ENCODE peak calls at places on chromosome 18, in four cellular contexts. One of them, this sample, is unnamed.

GRCh38 chr18:3579701-3580100 is 129.7 kb downstream of the TGIF1 start:
- DNase-seq in HepG2: no peak
- DNase-seq in K562: no peak
- DNase-seq in SK-N-SH: no peak
- DNase-seq in this sample: no peak

GRCh38 chr18:35577045-35577848 is 4.3 kb upstream of the GALNT1 start:
- DNase-seq in K562: no peak
- DNase-seq in SK-N-SH: no peak
- DNase-seq in HepG2: no peak
- DNase-seq in this sample: no peak

GRCh38 chr18:11309172-11309571 is 159.8 kb upstream of the PIEZO2 start:
- DNase-seq in K562: no peak
- DNase-seq in HepG2: peak
- DNase-seq in SK-N-SH: no peak
- DNase-seq in this sample: no peak

GRCh38 chr18:42030586-42031182 is 75.7 kb downstream of the PIK3C3 start:
- DNase-seq in SK-N-SH: peak
- DNase-seq in HepG2: peak
- DNase-seq in K562: no peak
- DNase-seq in this sample: peak

GRCh38 chr18:49764032-49764431 is 49.3 kb downstream of the ACAA2 start:
- DNase-seq in HepG2: no peak
- DNase-seq in SK-N-SH: no peak
- DNase-seq in K562: no peak
- DNase-seq in this sample: no peak

GRCh38 chr18:48157956-48158355 is 227.5 kb upstream of the SMAD2 start:
- DNase-seq in K562: no peak
- DNase-seq in SK-N-SH: no peak
- DNase-seq in HepG2: no peak
- DNase-seq in this sample: no peak

GRCh38 chr18:36532394-36532793 is 234.9 kb downstream of the FHOD3 start:
- DNase-seq in HepG2: no peak
- DNase-seq in K562: no peak
- DNase-seq in SK-N-SH: no peak
- DNase-seq in this sample: no peak

GRCh38 chr18:12373032-12373770 is 3.8 kb downstream of the AFG3L2 start:
- DNase-seq in K562: no peak
- DNase-seq in HepG2: no peak
- DNase-seq in SK-N-SH: no peak
- DNase-seq in this sample: no peak

GRCh38 chr18:35936951-35937350 is 35.5 kb upstream of the RMP24 start:
- DNase-seq in SK-N-SH: no peak
- DNase-seq in K562: no peak
- DNase-seq in HepG2: no peak
- DNase-seq in this sample: no peak

GRCh38 chr18:65606551-65607130 is 144.2 kb upstream of the CDH7 start:
- DNase-seq in SK-N-SH: no peak
- DNase-seq in K562: no peak
- DNase-seq in HepG2: no peak
- DNase-seq in this sample: no peak

GRCh38 chr18:62487161-62487560 is 35.7 kb upstream of the ZCCHC2 start:
- DNase-seq in HepG2: no peak
- DNase-seq in SK-N-SH: no peak
- DNase-seq in K562: no peak
- DNase-seq in this sample: no peak

GRCh38 chr18:63511285-63511684 is 30.9 kb upstream of the SERPINB12 start:
- DNase-seq in HepG2: peak
- DNase-seq in SK-N-SH: peak
- DNase-seq in K562: no peak
- DNase-seq in this sample: peak

GRCh38 chr18:49907346-49907929 is 94.1 kb upstream of the ACAA2 start:
- DNase-seq in SK-N-SH: no peak
- DNase-seq in K562: no peak
- DNase-seq in HepG2: peak
- DNase-seq in this sample: no peak

GRCh38 chr18:75269140-75269676 is 58.6 kb downstream of the TSHZ1 start:
- DNase-seq in HepG2: no peak
- DNase-seq in SK-N-SH: no peak
- DNase-seq in K562: no peak
- DNase-seq in this sample: no peak

GRCh38 chr18:25109484-25109883 is 242.5 kb downstream of the ZNF521 start:
- DNase-seq in K562: no peak
- DNase-seq in HepG2: no peak
- DNase-seq in SK-N-SH: no peak
- DNase-seq in this sample: no peak

GRCh38 chr18:56200381-56200831 is 438.0 kb downstream of the TXNL1 start:
- DNase-seq in HepG2: no peak
- DNase-seq in K562: no peak
- DNase-seq in SK-N-SH: no peak
- DNase-seq in this sample: no peak

GRCh38 chr18:41073372-41073954 is 881.6 kb upstream of the PIK3C3 start:
- DNase-seq in HepG2: no peak
- DNase-seq in K562: no peak
- DNase-seq in SK-N-SH: no peak
- DNase-seq in this sample: no peak

GRCh38 chr18:42192251-42193248 is 237.5 kb downstream of the PIK3C3 start:
- DNase-seq in HepG2: peak
- DNase-seq in SK-N-SH: peak
- DNase-seq in K562: no peak
- DNase-seq in this sample: no peak

GRCh38 chr18:62409821-62410220 is 84.7 kb downstream of the TNFRSF11A start:
- DNase-seq in K562: no peak
- DNase-seq in SK-N-SH: no peak
- DNase-seq in HepG2: no peak
- DNase-seq in this sample: no peak

GRCh38 chr18:8626414-8627106 is 17.3 kb downstream of the RAB12 start:
- DNase-seq in K562: no peak
- DNase-seq in SK-N-SH: no peak
- DNase-seq in HepG2: peak
- DNase-seq in this sample: no peak

GRCh38 chr18:11676867-11677266 is 12.2 kb upstream of the GNAL start:
- DNase-seq in SK-N-SH: no peak
- DNase-seq in HepG2: no peak
- DNase-seq in K562: peak
- DNase-seq in this sample: no peak

GRCh38 chr18:58998421-58999203 is 133.9 kb downstream of the ZNF532 start:
- DNase-seq in HepG2: no peak
- DNase-seq in SK-N-SH: no peak
- DNase-seq in K562: no peak
- DNase-seq in this sample: no peak

GRCh38 chr18:56315363-56315762 is 323.0 kb downstream of the TXNL1 start:
- DNase-seq in HepG2: no peak
- DNase-seq in K562: no peak
- DNase-seq in SK-N-SH: no peak
- DNase-seq in this sample: no peak

GRCh38 chr18:45783097-45784075 is 42.1 kb upstream of the SIGLEC15 start:
- DNase-seq in HepG2: no peak
- DNase-seq in K562: no peak
- DNase-seq in SK-N-SH: no peak
- DNase-seq in this sample: no peak

GRCh38 chr18:45782662-45783061 is 42.8 kb upstream of the SIGLEC15 start:
- DNase-seq in K562: no peak
- DNase-seq in HepG2: no peak
- DNase-seq in SK-N-SH: no peak
- DNase-seq in this sample: no peak

GRCh38 chr18:45785015-45785597 is 40.4 kb upstream of the SIGLEC15 start:
- DNase-seq in K562: no peak
- DNase-seq in HepG2: no peak
- DNase-seq in SK-N-SH: no peak
- DNase-seq in this sample: no peak

GRCh38 chr18:45777393-45777792 is 48.1 kb upstream of the SIGLEC15 start:
- DNase-seq in HepG2: no peak
- DNase-seq in K562: no peak
- DNase-seq in SK-N-SH: no peak
- DNase-seq in this sample: no peak

DNA sequence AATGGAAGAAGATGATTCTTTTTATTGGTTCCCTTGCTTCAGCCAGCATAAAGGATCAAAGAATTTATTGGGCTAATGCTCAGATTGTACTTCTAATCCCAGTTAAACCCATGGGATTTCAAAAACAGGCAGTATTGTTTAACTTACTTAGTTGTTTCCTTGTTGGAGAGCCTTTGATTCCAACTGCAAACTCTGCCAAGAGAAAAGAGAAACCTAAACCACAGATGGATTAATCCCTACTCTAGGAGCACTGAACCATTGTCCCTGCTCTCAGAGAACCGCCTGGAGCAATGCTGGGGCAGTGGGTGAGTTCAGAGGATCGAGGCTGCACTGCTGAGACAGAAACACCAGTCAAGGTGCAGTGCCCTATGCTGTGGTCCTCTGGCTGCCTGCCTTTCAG is 44.9 kb upstream of the SIGLEC15 start:
- DNase-seq in SK-N-SH: no peak
- DNase-seq in K562: no peak
- DNase-seq in HepG2: no peak
- DNase-seq in this sample: no peak
- TF ChIP-seq FOXJ3 in SK-N-SH: no peak
- TF ChIP-seq FOXJ3 in K562: no peak
- TF ChIP-seq FOXJ3 in HepG2: no peak
- TF ChIP-seq FOXJ3 in this sample: no peak

GRCh38 chr18:22169889-22170420 is 566 bp downstream of the GATA6 start:
- DNase-seq in K562: no peak
- DNase-seq in HepG2: peak
- DNase-seq in SK-N-SH: peak
- DNase-seq in this sample: peak

GRCh38 chr18:22169011-22169888 is at the start of gene GATA6:
- DNase-seq in SK-N-SH: peak
- DNase-seq in HepG2: peak
- DNase-seq in K562: peak
- DNase-seq in this sample: peak

GRCh38 chr18:22167091-22167470 is 2.3 kb upstream of the GATA6 start:
- DNase-seq in SK-N-SH: no peak
- DNase-seq in HepG2: no peak
- DNase-seq in K562: no peak
- DNase-seq in this sample: peak

GRCh38 chr18:22167471-22168151 is 1.8 kb upstream of the GATA6 start:
- DNase-seq in HepG2: no peak
- DNase-seq in SK-N-SH: peak
- DNase-seq in K562: no peak
- DNase-seq in this sample: peak

DNA sequence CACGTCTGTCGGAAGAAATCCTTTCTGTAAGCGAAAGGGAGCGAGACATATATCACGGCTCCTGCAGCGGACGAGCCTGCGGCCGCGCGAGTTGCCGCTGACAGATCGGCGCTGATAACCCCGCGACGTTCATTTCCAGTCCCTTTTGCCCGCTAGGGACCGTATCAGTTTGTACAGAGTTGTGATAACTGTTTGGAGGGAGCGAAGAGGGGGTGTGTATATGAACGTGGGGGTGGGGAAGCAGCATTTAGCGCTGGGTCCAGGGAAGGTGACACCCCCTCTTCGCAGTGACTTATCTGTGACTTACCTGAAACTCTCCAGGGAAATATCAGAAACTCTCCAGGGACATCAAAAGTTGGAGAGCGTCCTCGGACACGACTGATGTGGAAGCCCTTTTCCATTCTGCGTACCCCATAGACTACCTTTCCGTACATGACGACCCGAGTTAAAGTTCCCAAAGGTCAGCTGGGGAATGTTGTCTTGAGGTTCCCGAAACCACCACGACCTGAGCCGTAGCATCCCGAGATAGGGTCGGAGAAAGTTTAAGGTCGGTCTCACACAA is 948 bp upstream of the GATA6 start:
- DNase-seq in SK-N-SH: peak
- DNase-seq in K562: peak
- DNase-seq in HepG2: peak
- DNase-seq in this sample: peak
- TF ChIP-seq FOXJ3 in SK-N-SH: no peak
- TF ChIP-seq FOXJ3 in K562: no peak
- TF ChIP-seq FOXJ3 in HepG2: no peak
- TF ChIP-seq FOXJ3 in this sample: no peak

GRCh38 chr18:79962311-79962710 is 2.1 kb upstream of the HSBP1L1 start:
- DNase-seq in SK-N-SH: no peak
- DNase-seq in K562: no peak
- DNase-seq in HepG2: no peak
- DNase-seq in this sample: no peak

GRCh38 chr18:79963658-79964329 is 649 bp upstream of the HSBP1L1 start:
- DNase-seq in HepG2: no peak
- DNase-seq in SK-N-SH: no peak
- DNase-seq in K562: no peak
- DNase-seq in this sample: no peak

GRCh38 chr18:79962835-79963657 is 1.4 kb upstream of the HSBP1L1 start:
- DNase-seq in K562: no peak
- DNase-seq in HepG2: no peak
- DNase-seq in SK-N-SH: no peak
- DNase-seq in this sample: no peak

GRCh38 chr18:79965119-79965902 is 868 bp downstream of the HSBP1L1 start:
- DNase-seq in HepG2: peak
- DNase-seq in SK-N-SH: peak
- DNase-seq in K562: no peak
- DNase-seq in this sample: no peak

DNA sequence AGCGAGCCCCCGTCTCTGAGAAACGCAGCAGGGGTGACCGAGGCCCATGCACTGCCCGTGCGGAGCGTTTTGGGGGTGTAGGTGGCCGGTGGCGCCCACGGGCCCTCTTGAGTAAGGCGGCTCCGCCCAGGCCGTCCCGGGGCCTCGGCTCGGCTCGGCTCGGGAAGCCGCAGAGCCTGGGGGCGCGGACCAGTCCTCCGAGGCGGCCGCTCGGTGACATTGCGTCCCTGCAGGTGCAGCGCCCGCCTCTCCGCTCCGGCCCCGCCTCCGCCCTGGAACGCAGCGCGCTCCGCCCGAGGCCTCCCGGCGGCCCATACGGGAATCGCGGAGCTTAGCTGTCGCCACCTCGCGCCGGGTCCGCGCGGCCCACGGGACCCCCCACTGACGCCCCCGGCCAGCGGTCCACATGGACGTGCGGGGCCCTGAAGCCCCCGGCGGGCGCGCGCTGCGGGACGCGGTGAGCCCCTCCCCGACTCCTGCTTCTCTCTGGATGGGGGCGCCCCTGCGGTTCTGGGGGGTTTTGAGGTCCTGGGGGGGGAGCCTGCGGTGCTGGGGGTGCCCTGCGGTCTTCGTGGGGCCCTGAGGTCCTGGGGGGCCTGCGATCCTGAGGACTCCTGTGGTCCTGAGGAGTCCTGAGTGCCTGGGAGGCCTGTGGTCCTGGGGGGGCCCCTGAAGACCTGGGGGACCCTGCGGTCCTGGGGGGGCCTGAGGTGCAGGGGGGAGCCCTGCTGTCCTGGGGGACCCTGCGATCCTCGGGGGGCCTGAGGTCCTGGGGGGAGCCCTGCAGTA is at the start of gene HSBP1L1:
- DNase-seq in SK-N-SH: peak
- DNase-seq in K562: no peak
- DNase-seq in HepG2: peak
- DNase-seq in this sample: peak
- TF ChIP-seq FOXJ3 in SK-N-SH: no peak
- TF ChIP-seq FOXJ3 in K562: no peak
- TF ChIP-seq FOXJ3 in HepG2: no peak
- TF ChIP-seq FOXJ3 in this sample: no peak

DNA sequence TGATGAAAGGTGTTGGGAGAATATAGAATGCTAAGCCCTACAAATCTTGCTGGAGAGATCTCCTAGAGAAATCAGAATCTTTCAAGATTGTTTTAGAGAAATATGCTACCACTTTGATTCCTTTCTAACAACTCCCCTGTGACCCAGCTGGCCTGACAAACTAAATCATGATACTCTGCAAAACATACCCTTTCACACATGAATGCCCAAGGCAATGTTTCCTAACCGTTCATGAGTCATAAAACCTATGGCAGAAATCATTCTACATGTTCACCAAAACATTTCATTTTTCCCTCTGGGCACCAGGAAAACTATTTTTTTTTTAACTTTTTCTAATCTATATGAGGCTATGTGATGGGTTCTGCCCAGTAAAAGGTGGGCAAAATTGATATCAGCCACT is 77.8 kb upstream of the SETBP1 start:
- DNase-seq in K562: no peak
- DNase-seq in SK-N-SH: no peak
- DNase-seq in HepG2: no peak
- DNase-seq in this sample: no peak
- TF ChIP-seq FOXJ3 in K562: no peak
- TF ChIP-seq FOXJ3 in SK-N-SH: no peak
- TF ChIP-seq FOXJ3 in HepG2: no peak
- TF ChIP-seq FOXJ3 in this sample: no peak